ENCODE peak calls at places on chromosome 14, in nine cellular contexts. R, S, P, Z, Q, O, X, W and H are unnamed samples.

GRCh38 chr14:93456356-93456755 is 25.6 kb downstream of the UNC79 start:
- DNase-seq in W (no peak), R (no peak), S (no peak), O (no peak), Z (no peak), Q (no peak), X (no peak), P (no peak), H (no peak)

GRCh38 chr14:104283197-104284106 is 145.1 kb downstream of the KIF26A start:
- DNase-seq in S (no peak), Z (no peak), W (peak; percentile 12), Q (no peak), X (no peak), P (no peak), O (no peak), R (peak; percentile 2), H (no peak)

GRCh38 chr14:100292776-100293461 is 13.3 kb downstream of the SLC25A29 start:
- DNase-seq in Q (no peak), X (no peak), S (no peak), R (peak; percentile 2), P (no peak), O (no peak), Z (no peak), W (peak; percentile 22), H (no peak)

GRCh38 chr14:73723799-73724621 is 9.8 kb upstream of the PNMA1 start:
- DNase-seq in Z (peak; percentile 78), R (peak; percentile 50), X (peak; percentile 87), S (peak; percentile 69), Q (no peak), P (no peak), W (peak; percentile 69), O (peak; percentile 83), H (peak; percentile 33)

GRCh38 chr14:24406416-24406815 is 7.6 kb downstream of the NYNRIN start:
- DNase-seq in X (no peak), Q (no peak), P (no peak), S (no peak), W (no peak), R (no peak), O (no peak), Z (no peak), H (no peak)

GRCh38 chr14:105257464-105257863 is 9.1 kb downstream of the BTBD6 start:
- DNase-seq in R (no peak), X (no peak), S (no peak), P (no peak), Q (no peak), O (no peak), W (no peak), Z (no peak), H (no peak)

GRCh38 chr14:77088219-77088618 is 9.8 kb upstream of the CIPC start:
- DNase-seq in W (no peak), X (no peak), R (peak; percentile 80), Z (no peak), S (peak; percentile 86), O (no peak), Q (peak; percentile 60), P (peak; percentile 86), H (peak; percentile 94)

GRCh38 chr14:56341766-56342418 is 223.7 kb downstream of the PELI2 start:
- DNase-seq in O (no peak), Z (no peak), S (no peak), Q (no peak), P (no peak), W (no peak), X (no peak), R (no peak), H (no peak)

GRCh38 chr14:22737052-22737451 is 29.4 kb upstream of the OXA1L start:
- DNase-seq in Z (no peak), O (no peak), S (no peak), X (no peak), Q (no peak), P (no peak), W (no peak), R (no peak), H (no peak)

GRCh38 chr14:101243587-101244338 is 317.5 kb upstream of the DIO3 start:
- DNase-seq in P (no peak), Z (no peak), Q (no peak), W (no peak), S (peak; percentile 9), X (no peak), R (no peak), O (no peak), H (no peak)

DNA sequence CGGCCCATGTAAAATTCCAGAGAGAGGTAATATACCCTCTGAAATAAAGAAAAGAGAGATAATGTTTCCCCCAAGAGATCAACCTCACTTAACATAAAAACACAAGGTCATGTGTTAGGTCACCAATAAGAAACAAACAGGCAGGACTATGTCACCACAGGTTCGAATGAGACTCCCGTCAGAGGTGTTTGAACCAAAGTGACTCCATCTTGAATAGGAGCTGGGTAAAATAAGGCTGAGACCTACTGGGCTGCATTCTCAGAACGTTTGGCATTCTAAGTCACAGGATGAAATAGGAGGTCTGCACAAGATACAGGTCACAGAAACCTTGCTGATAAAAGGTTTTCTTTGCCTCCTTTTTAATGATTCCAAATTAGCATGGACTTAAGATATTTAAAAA is 6.5 kb downstream of the PYGL start:
- DNase-seq in O (no peak), X (no peak), R (no peak), S (no peak), Q (no peak), W (no peak), P (no peak), Z (no peak), H (no peak)
- H3K27ac ChIP-seq in O (peak overlapping the region; percentile 76), X (no peak overlapping the region), R (no peak overlapping the region), S (no peak overlapping the region), Q (no peak overlapping the region), W (no peak overlapping the region), P (peak overlapping the region; percentile 23), Z (peak overlapping the region; percentile 6), H (peak overlapping the region; percentile 76)

GRCh38 chr14:75513911-75514672 is 8.2 kb upstream of the BATF start:
- DNase-seq in Z (no peak), X (no peak), O (no peak), W (no peak), Q (no peak), P (no peak), S (no peak), R (no peak), H (no peak)

GRCh38 chr14:75518625-75519024 is 3.6 kb upstream of the BATF start:
- DNase-seq in R (no peak), O (no peak), Z (peak; percentile 55), X (peak; percentile 23), S (no peak), W (no peak), P (no peak), Q (no peak), H (no peak)

GRCh38 chr14:75515631-75515999 is 6.7 kb upstream of the BATF start:
- DNase-seq in Q (no peak), O (no peak), W (no peak), P (no peak), S (no peak), X (no peak), R (no peak), Z (no peak), H (no peak)

GRCh38 chr14:75511201-75511600 is 11.1 kb upstream of the BATF start:
- DNase-seq in Z (no peak), Q (no peak), S (no peak), W (no peak), P (no peak), R (no peak), X (no peak), O (no peak), H (no peak)

GRCh38 chr14:75514673-75515630 is 7.3 kb upstream of the BATF start:
- DNase-seq in Q (no peak), Z (no peak), O (no peak), X (no peak), W (no peak), P (no peak), S (no peak), R (peak; percentile 25), H (no peak)
- H3K27ac ChIP-seq in Q (no peak overlapping the region), Z (peak overlapping the region; percentile 46), O (peak overlapping the region; percentile 65), X (no peak overlapping the region), W (no peak overlapping the region), P (no peak overlapping the region), S (peak overlapping the region; percentile 40), R (no peak overlapping the region), H (no peak overlapping the region)

DNA sequence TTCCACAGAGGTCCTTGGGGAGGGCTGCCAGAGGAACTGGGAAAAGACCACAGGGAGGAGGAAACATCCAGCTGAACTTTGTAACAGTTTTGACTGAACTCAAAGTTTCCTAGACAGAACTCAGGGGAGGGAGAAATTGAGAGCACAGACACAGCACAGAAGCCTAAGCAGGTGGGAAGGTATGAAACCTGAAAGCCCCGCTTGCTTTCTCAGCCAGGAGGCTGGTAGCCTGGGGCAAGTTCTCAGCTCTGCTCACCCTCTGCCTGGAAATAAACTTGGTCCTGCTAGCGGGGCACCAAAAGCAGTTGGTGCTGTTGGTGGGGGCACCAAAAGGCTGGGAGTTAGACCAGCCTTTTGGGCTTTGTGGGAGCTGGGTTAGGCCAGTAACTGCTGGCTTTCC is 25.9 kb upstream of the OR4E1 start:
- DNase-seq in P (no peak), W (no peak), O (no peak), R (no peak), S (no peak), Q (no peak), Z (no peak), X (no peak), H (no peak)
- H3K27ac ChIP-seq in P (no peak overlapping the region), W (no peak overlapping the region), O (no peak overlapping the region), R (no peak overlapping the region), S (no peak overlapping the region), Q (no peak overlapping the region), Z (no peak overlapping the region), X (no peak overlapping the region), H (no peak overlapping the region)

GRCh38 chr14:39451811-39452210 is 19.6 kb upstream of the FBXO33 start:
- DNase-seq in Q (no peak), R (no peak), S (no peak), W (no peak), X (no peak), O (no peak), P (no peak), Z (no peak), H (no peak)
- H3K27ac ChIP-seq in Q (no peak overlapping the region), R (no peak overlapping the region), S (no peak overlapping the region), W (no peak overlapping the region), X (no peak overlapping the region), O (no peak overlapping the region), P (no peak overlapping the region), Z (no peak overlapping the region), H (no peak overlapping the region)

DNA sequence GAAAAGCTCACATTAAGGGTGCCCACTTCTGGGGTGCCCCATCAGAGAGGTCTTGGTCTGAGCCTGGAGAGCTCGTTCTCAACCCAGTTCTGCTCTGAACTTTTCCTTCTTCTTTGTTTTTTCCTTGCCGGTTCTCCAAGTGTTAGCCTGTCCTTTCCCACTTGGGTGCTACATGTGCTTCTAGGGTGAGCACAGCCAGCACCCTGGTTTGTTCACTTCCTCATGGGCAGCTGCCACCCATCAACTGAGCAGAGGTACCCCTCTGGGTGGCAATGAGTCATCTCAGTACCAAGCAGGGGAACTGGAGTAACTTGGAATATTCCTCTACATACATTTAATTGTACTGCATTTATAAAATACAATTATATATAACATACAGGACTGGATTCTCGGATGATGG is 3.9 kb upstream of the SYNE3 start:
- DNase-seq in X (no peak), O (no peak), W (no peak), R (no peak), Z (no peak), S (no peak), Q (no peak), P (no peak), H (no peak)
- H3K27ac ChIP-seq in X (peak overlapping the region; percentile 87), O (peak overlapping the region; percentile 95), W (no peak overlapping the region), R (peak overlapping the region; percentile 40), Z (no peak overlapping the region), S (no peak overlapping the region), Q (no peak overlapping the region), P (no peak overlapping the region), H (peak overlapping the region; percentile 56)

GRCh38 chr14:54570047-54570446 is 3.1 kb downstream of the SAMD4A start:
- DNase-seq in Q (no peak), P (no peak), W (no peak), O (no peak), S (no peak), Z (no peak), R (no peak), X (no peak), H (no peak)
- H3K27ac ChIP-seq in Q (no peak overlapping the region), P (peak overlapping the region; percentile 48), W (no peak overlapping the region), O (peak overlapping the region; percentile 54), S (no peak overlapping the region), Z (no peak overlapping the region), R (no peak overlapping the region), X (no peak overlapping the region), H (peak overlapping the region; percentile 89)